ENCODE peak calls at places on chromosomes 16 and 17, in six cellular contexts. One of them, this sample, is unnamed.

GRCh38 chr16:20515580-20516179 is 60.5 kb downstream of the ACSM2B start:
- DNase-seq in pancreas: no peak
- DNase-seq in heart right ventricle: no peak
- DNase-seq in Caco-2: no peak
- DNase-seq in fibroblast of lung: no peak
- DNase-seq in ovary: no peak
- DNase-seq in this sample: no peak

GRCh38 chr16:23020084-23020483 is 129.2 kb downstream of the USP31 start:
- DNase-seq in pancreas: no peak
- DNase-seq in heart right ventricle: no peak
- DNase-seq in Caco-2: no peak
- DNase-seq in fibroblast of lung: no peak
- DNase-seq in ovary: no peak
- DNase-seq in this sample: no peak

GRCh38 chr16:73066927-73067670 is 19.2 kb upstream of the ZFHX3 start:
- DNase-seq in pancreas: no peak
- DNase-seq in heart right ventricle: no peak
- DNase-seq in Caco-2: no peak
- DNase-seq in fibroblast of lung: peak; percentile 65
- DNase-seq in ovary: no peak
- DNase-seq in this sample: no peak

GRCh38 chr17:17089796-17090641 is 47.8 kb downstream of the MPRIP start:
- DNase-seq in pancreas: no peak
- DNase-seq in heart right ventricle: no peak
- DNase-seq in Caco-2: no peak
- DNase-seq in fibroblast of lung: no peak
- DNase-seq in ovary: no peak
- DNase-seq in this sample: no peak

GRCh38 chr17:6269474-6269873 is 165.4 kb downstream of the AIPL1 start:
- DNase-seq in pancreas: peak; percentile 3
- DNase-seq in heart right ventricle: no peak
- DNase-seq in Caco-2: no peak
- DNase-seq in fibroblast of lung: peak; percentile 54
- DNase-seq in ovary: no peak
- DNase-seq in this sample: no peak

GRCh38 chr16:80746231-80746630 is 58.2 kb downstream of the CDYL2 start:
- DNase-seq in pancreas: no peak
- DNase-seq in heart right ventricle: no peak
- DNase-seq in Caco-2: no peak
- DNase-seq in fibroblast of lung: peak; percentile 9
- DNase-seq in ovary: no peak
- DNase-seq in this sample: no peak

GRCh38 chr17:57550671-57551315 is 194.3 kb downstream of the CCDC182 start:
- DNase-seq in pancreas: no peak
- DNase-seq in heart right ventricle: no peak
- DNase-seq in Caco-2: no peak
- DNase-seq in fibroblast of lung: no peak
- DNase-seq in ovary: no peak
- DNase-seq in this sample: no peak

GRCh38 chr17:17269926-17270773 is 10.9 kb downstream of the COPS3 start:
- DNase-seq in pancreas: no peak
- DNase-seq in heart right ventricle: no peak
- DNase-seq in Caco-2: no peak
- DNase-seq in fibroblast of lung: no peak
- DNase-seq in ovary: no peak
- DNase-seq in this sample: peak; percentile 12

GRCh38 chr16:12100124-12100647 is 123.7 kb downstream of the SNX29 start:
- DNase-seq in pancreas: no peak
- DNase-seq in heart right ventricle: no peak
- DNase-seq in Caco-2: no peak
- DNase-seq in fibroblast of lung: no peak
- DNase-seq in ovary: no peak
- DNase-seq in this sample: no peak

GRCh38 chr16:89478576-89479221 is 11.7 kb downstream of the ANKRD11 start:
- DNase-seq in pancreas: no peak
- DNase-seq in heart right ventricle: no peak
- DNase-seq in Caco-2: peak; percentile 63
- DNase-seq in fibroblast of lung: peak; percentile 87
- DNase-seq in ovary: no peak
- DNase-seq in this sample: no peak

GRCh38 chr16:17330019-17330570 is 140.7 kb downstream of the XYLT1 start:
- DNase-seq in pancreas: no peak
- DNase-seq in heart right ventricle: no peak
- DNase-seq in Caco-2: no peak
- DNase-seq in fibroblast of lung: no peak
- DNase-seq in ovary: no peak
- DNase-seq in this sample: no peak

GRCh38 chr17:76937238-76937637 is 69.0 kb downstream of the MGAT5B start:
- DNase-seq in pancreas: no peak
- DNase-seq in heart right ventricle: no peak
- DNase-seq in Caco-2: no peak
- DNase-seq in fibroblast of lung: no peak
- DNase-seq in ovary: no peak
- DNase-seq in this sample: no peak

GRCh38 chr17:17567631-17568030 is 23.9 kb downstream of the PEMT start:
- DNase-seq in pancreas: peak; percentile 76
- DNase-seq in heart right ventricle: peak; percentile 80
- DNase-seq in Caco-2: no peak
- DNase-seq in fibroblast of lung: peak; percentile 17
- DNase-seq in ovary: peak; percentile 74
- DNase-seq in this sample: peak; percentile 24

GRCh38 chr16:54462151-54462651 is 175.6 kb upstream of the IRX3 start:
- DNase-seq in pancreas: no peak
- DNase-seq in heart right ventricle: no peak
- DNase-seq in Caco-2: no peak
- DNase-seq in fibroblast of lung: peak; percentile 86
- DNase-seq in ovary: no peak
- DNase-seq in this sample: no peak

GRCh38 chr17:45231481-45232116 is 9.9 kb downstream of the FMNL1 start:
- DNase-seq in pancreas: no peak
- DNase-seq in heart right ventricle: no peak
- DNase-seq in Caco-2: peak; percentile 67
- DNase-seq in fibroblast of lung: no peak
- DNase-seq in ovary: no peak
- DNase-seq in this sample: peak; percentile 60

GRCh38 chr16:9901-10665 is 43.3 kb downstream of the POLR3K start:
- DNase-seq in pancreas: no peak
- DNase-seq in heart right ventricle: peak; percentile 31
- DNase-seq in Caco-2: no peak
- DNase-seq in fibroblast of lung: no peak
- DNase-seq in ovary: no peak
- DNase-seq in this sample: no peak

DNA sequence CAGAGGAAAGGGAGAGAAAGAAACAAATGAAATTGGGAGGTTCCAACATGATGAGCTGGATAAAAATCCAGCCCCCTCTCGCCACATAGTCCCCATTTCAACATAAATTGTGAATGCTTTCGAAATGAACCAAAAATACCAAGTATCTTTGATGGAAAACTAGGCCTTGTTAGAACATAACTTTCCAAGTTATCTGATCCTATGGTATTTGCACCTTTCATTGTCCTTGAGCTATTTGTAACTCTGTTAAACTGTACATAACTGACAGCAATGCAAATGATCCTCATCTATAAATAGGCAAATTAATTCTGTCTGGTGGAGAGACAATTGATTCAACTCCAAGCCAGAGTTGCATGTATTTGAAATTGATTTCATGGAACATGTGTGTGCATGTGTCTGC is 18.2 kb downstream of the CMTM4 start:
- DNase-seq in pancreas: no peak
- DNase-seq in heart right ventricle: no peak
- DNase-seq in Caco-2: no peak
- DNase-seq in fibroblast of lung: no peak
- DNase-seq in ovary: no peak
- DNase-seq in this sample: no peak
- H3K4me1 ChIP-seq in pancreas: no peaks in the 10 kb centered on the region
- H3K4me1 ChIP-seq in heart right ventricle: no peaks in the 10 kb centered on the region
- H3K4me1 ChIP-seq in Caco-2: no peaks in the 10 kb centered on the region
- H3K4me1 ChIP-seq in fibroblast of lung: no peaks in the 10 kb centered on the region
- H3K4me1 ChIP-seq in ovary: no peaks in the 10 kb centered on the region
- H3K4me1 ChIP-seq in this sample: no peaks in the 10 kb centered on the region

DNA sequence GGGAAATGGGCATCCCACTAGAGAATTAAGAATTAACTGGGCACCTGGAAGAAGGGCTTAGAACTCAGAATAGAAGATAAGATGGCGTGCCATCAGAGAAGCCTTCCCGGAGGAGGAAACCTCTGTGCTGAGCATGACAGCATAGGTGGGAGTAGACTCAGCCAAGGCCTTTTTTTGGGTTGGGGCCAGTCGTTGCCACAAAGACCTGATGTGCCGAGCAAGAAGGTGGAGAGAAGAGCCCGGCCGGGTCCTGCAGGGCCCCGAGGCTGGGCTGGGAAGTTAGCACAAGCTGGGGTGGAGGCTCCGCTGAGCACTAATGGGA is 1.1 kb upstream of the RAB11FIP4 start:
- DNase-seq in pancreas: no peak
- DNase-seq in heart right ventricle: no peak
- DNase-seq in Caco-2: no peak
- DNase-seq in fibroblast of lung: no peak
- DNase-seq in ovary: peak; percentile 8
- DNase-seq in this sample: no peak
- H3K4me3 ChIP-seq in pancreas: no peak overlapping the region
- H3K4me3 ChIP-seq in heart right ventricle: no peak overlapping the region
- H3K4me3 ChIP-seq in Caco-2: no peak overlapping the region
- H3K4me3 ChIP-seq in fibroblast of lung: no peak overlapping the region
- H3K4me3 ChIP-seq in ovary: no peak overlapping the region
- H3K4me3 ChIP-seq in this sample: no peak overlapping the region

GRCh38 chr16:27748868-27749546 is 199.1 kb downstream of the KATNIP start:
- DNase-seq in pancreas: no peak
- DNase-seq in heart right ventricle: peak; percentile 20
- DNase-seq in Caco-2: peak; percentile 56
- DNase-seq in fibroblast of lung: peak; percentile 85
- DNase-seq in ovary: no peak
- DNase-seq in this sample: peak; percentile 61
- TF ChIP-seq CTCF in pancreas: no peak
- TF ChIP-seq CTCF in heart right ventricle: peak; percentile 27
- TF ChIP-seq CTCF in Caco-2: peak; percentile 60
- TF ChIP-seq CTCF in fibroblast of lung: no peak
- TF ChIP-seq CTCF in ovary: no peak
- TF ChIP-seq CTCF in this sample: peak; percentile 45

DNA sequence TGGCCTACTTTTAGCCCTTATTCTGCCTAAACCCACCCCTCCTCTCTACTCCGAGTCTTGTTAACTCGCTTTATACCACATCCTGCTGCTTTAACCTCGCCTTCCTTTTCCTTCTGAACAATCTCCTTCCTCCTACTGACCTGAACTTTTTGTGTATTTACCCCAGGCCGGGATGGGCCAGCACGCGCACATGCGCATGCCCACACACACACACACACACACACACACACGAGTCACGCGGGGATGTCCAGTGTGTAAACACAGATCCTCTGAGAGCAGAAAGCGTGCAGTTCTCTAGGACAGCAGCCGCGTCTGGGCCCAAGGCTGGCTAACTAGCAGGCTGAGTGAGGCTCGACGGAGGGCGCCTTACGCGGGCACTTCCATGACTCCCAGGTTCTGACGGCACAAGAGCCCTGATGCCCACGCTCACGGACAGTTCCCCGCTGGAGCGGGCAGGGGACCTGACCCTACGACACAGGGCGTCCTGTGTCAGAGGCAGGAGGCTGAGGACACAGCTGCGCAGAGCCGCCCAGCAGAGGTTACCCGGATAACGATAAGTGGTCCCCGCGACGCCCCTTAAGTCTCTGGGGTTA is 610 bp downstream of the PIK3R5 start:
- DNase-seq in pancreas: no peak
- DNase-seq in heart right ventricle: no peak
- DNase-seq in Caco-2: no peak
- DNase-seq in fibroblast of lung: no peak
- DNase-seq in ovary: no peak
- DNase-seq in this sample: no peak
- H3K4me1 ChIP-seq in pancreas: no peaks in the 10 kb centered on the region
- H3K4me1 ChIP-seq in heart right ventricle: no peaks in the 10 kb centered on the region
- H3K4me1 ChIP-seq in Caco-2: no peaks in the 10 kb centered on the region
- H3K4me1 ChIP-seq in fibroblast of lung: no peaks in the 10 kb centered on the region
- H3K4me1 ChIP-seq in ovary: no peaks in the 10 kb centered on the region
- H3K4me1 ChIP-seq in this sample: no peaks in the 10 kb centered on the region

GRCh38 chr16:30764086-30764485 is 2.0 kb downstream of the RNF40 start:
- DNase-seq in pancreas: no peak
- DNase-seq in heart right ventricle: no peak
- DNase-seq in Caco-2: no peak
- DNase-seq in fibroblast of lung: no peak
- DNase-seq in ovary: no peak
- DNase-seq in this sample: no peak
- H3K4me3 ChIP-seq in pancreas: no peak overlapping the region
- H3K4me3 ChIP-seq in heart right ventricle: no peak overlapping the region
- H3K4me3 ChIP-seq in Caco-2: no peak overlapping the region
- H3K4me3 ChIP-seq in fibroblast of lung: no peak overlapping the region
- H3K4me3 ChIP-seq in ovary: no peak overlapping the region
- H3K4me3 ChIP-seq in this sample: no peak overlapping the region

DNA sequence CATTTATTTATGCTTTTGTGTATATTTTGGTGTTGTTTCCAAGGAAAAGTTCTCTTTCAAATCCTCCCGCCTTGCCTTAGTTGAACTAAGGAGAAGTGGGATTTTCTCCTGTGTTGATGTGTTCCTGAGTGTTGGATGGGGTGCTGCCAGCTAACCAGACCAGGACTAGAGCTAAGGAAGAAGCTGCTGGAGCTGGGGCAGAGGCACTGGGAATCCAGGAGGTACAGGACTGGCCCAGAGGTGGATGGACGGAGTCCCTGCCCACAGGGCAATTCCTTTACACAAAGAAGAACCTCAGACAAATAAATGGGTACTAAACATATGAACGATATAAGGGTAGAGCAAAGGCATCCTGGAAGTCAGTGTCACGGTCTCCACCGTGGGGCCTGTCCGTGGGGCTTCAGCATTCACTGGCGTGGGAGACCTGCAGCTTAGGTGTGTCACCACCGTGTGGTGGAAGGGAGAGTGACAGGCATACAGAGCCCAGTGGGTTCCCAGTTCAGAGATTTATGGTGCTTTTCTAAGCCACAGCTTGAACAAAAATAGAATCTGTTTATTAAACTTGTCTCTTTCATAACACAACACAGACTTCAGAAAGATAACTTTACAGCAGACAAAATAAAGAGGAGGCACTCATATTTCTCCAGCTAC is 270.7 kb downstream of the NTN1 start:
- DNase-seq in pancreas: peak; percentile 16
- DNase-seq in heart right ventricle: peak; percentile 45
- DNase-seq in Caco-2: no peak
- DNase-seq in fibroblast of lung: peak; percentile 16
- DNase-seq in ovary: peak; percentile 32
- DNase-seq in this sample: peak; percentile 4
- TF ChIP-seq CTCF in pancreas: peak; percentile 64
- TF ChIP-seq CTCF in heart right ventricle: peak; percentile 71
- TF ChIP-seq CTCF in Caco-2: peak; percentile 60
- TF ChIP-seq CTCF in fibroblast of lung: peak; percentile 58
- TF ChIP-seq CTCF in ovary: peak; percentile 28
- TF ChIP-seq CTCF in this sample: peak; percentile 15

GRCh38 chr17:79824893-79825579 is 14.2 kb downstream of the CBX4 start:
- DNase-seq in pancreas: no peak
- DNase-seq in heart right ventricle: no peak
- DNase-seq in Caco-2: no peak
- DNase-seq in fibroblast of lung: no peak
- DNase-seq in ovary: no peak
- DNase-seq in this sample: no peak
- H3K4me1 ChIP-seq in pancreas: no peaks in the 10 kb centered on the region
- H3K4me1 ChIP-seq in heart right ventricle: peaks cover 18% of the 10 kb centered on the region
- H3K4me1 ChIP-seq in Caco-2: no peaks in the 10 kb centered on the region
- H3K4me1 ChIP-seq in fibroblast of lung: no peaks in the 10 kb centered on the region
- H3K4me1 ChIP-seq in ovary: peaks cover 3% of the 10 kb centered on the region
- H3K4me1 ChIP-seq in this sample: peaks cover 3% of the 10 kb centered on the region

This sample was measured in BE2C.